ENCODE peak calls at places on chromosomes 2 and 18, in seven cellular contexts. One of them, this sample, is unnamed.
A peak's percentile ranks its signal among the peaks of the same experiment; 100 is the strongest.

GRCh38 chr2:45888641-45889040 is 237.2 kb downstream of the PRKCE start:
- DNase-seq in upper lobe of right lung: no peak
- DNase-seq in endothelial cell: no peak
- DNase-seq in 8988T: no peak
- DNase-seq in SK-N-SH: no peak
- DNase-seq in astrocyte of the spinal cord: no peak
- DNase-seq in activated CD4-positive, alpha-beta T cell treated with anti-CD3 and anti-CD28 coated beads for 4 hours: no peak
- DNase-seq in this sample: no peak

GRCh38 chr2:133977385-133977784 is 276.5 kb upstream of the MGAT5 start:
- DNase-seq in upper lobe of right lung: no peak
- DNase-seq in endothelial cell: no peak
- DNase-seq in 8988T: no peak
- DNase-seq in SK-N-SH: no peak
- DNase-seq in astrocyte of the spinal cord: no peak
- DNase-seq in activated CD4-positive, alpha-beta T cell treated with anti-CD3 and anti-CD28 coated beads for 4 hours: no peak
- DNase-seq in this sample: no peak

GRCh38 chr2:53633441-53633840 is 134.2 kb upstream of the CHAC2 start:
- DNase-seq in upper lobe of right lung: no peak
- DNase-seq in endothelial cell: no peak
- DNase-seq in 8988T: no peak
- DNase-seq in SK-N-SH: peak; percentile 7
- DNase-seq in astrocyte of the spinal cord: no peak
- DNase-seq in activated CD4-positive, alpha-beta T cell treated with anti-CD3 and anti-CD28 coated beads for 4 hours: no peak
- DNase-seq in this sample: no peak

GRCh38 chr2:1518501-1518821 is 105.2 kb downstream of the TPO start:
- DNase-seq in upper lobe of right lung: no peak
- DNase-seq in endothelial cell: no peak
- DNase-seq in 8988T: no peak
- DNase-seq in SK-N-SH: no peak
- DNase-seq in astrocyte of the spinal cord: no peak
- DNase-seq in activated CD4-positive, alpha-beta T cell treated with anti-CD3 and anti-CD28 coated beads for 4 hours: no peak
- DNase-seq in this sample: no peak

GRCh38 chr2:232473467-232473890 is 14.2 kb downstream of the ECEL1 start:
- DNase-seq in upper lobe of right lung: peak; percentile 61
- DNase-seq in endothelial cell: no peak
- DNase-seq in 8988T: peak; percentile 3
- DNase-seq in SK-N-SH: peak; percentile 70
- DNase-seq in astrocyte of the spinal cord: no peak
- DNase-seq in activated CD4-positive, alpha-beta T cell treated with anti-CD3 and anti-CD28 coated beads for 4 hours: no peak
- DNase-seq in this sample: peak; percentile 64

GRCh38 chr2:26471766-26472706 is 5.9 kb downstream of the OTOF start:
- DNase-seq in upper lobe of right lung: no peak
- DNase-seq in endothelial cell: no peak
- DNase-seq in 8988T: peak; percentile 73
- DNase-seq in SK-N-SH: peak; percentile 70
- DNase-seq in astrocyte of the spinal cord: no peak
- DNase-seq in activated CD4-positive, alpha-beta T cell treated with anti-CD3 and anti-CD28 coated beads for 4 hours: no peak
- DNase-seq in this sample: no peak

GRCh38 chr18:49811151-49811938 is 2.0 kb downstream of the ACAA2 start:
- DNase-seq in upper lobe of right lung: no peak
- DNase-seq in endothelial cell: no peak
- DNase-seq in 8988T: no peak
- DNase-seq in SK-N-SH: peak; percentile 12
- DNase-seq in astrocyte of the spinal cord: no peak
- DNase-seq in activated CD4-positive, alpha-beta T cell treated with anti-CD3 and anti-CD28 coated beads for 4 hours: no peak
- DNase-seq in this sample: no peak

GRCh38 chr2:41851554-41851953 is 196.3 kb upstream of the PKDCC start:
- DNase-seq in upper lobe of right lung: no peak
- DNase-seq in endothelial cell: no peak
- DNase-seq in 8988T: no peak
- DNase-seq in SK-N-SH: no peak
- DNase-seq in astrocyte of the spinal cord: no peak
- DNase-seq in activated CD4-positive, alpha-beta T cell treated with anti-CD3 and anti-CD28 coated beads for 4 hours: no peak
- DNase-seq in this sample: no peak

GRCh38 chr2:46430413-46430812 is 49.0 kb upstream of the TMEM247 start:
- DNase-seq in upper lobe of right lung: no peak
- DNase-seq in endothelial cell: no peak
- DNase-seq in 8988T: no peak
- DNase-seq in SK-N-SH: no peak
- DNase-seq in astrocyte of the spinal cord: no peak
- DNase-seq in activated CD4-positive, alpha-beta T cell treated with anti-CD3 and anti-CD28 coated beads for 4 hours: no peak
- DNase-seq in this sample: no peak

GRCh38 chr2:147081826-147082225 is 763.0 kb upstream of the ACVR2A start:
- DNase-seq in upper lobe of right lung: no peak
- DNase-seq in endothelial cell: no peak
- DNase-seq in 8988T: no peak
- DNase-seq in SK-N-SH: no peak
- DNase-seq in astrocyte of the spinal cord: no peak
- DNase-seq in activated CD4-positive, alpha-beta T cell treated with anti-CD3 and anti-CD28 coated beads for 4 hours: no peak
- DNase-seq in this sample: no peak

GRCh38 chr18:42459873-42460272 is 504.8 kb downstream of the PIK3C3 start:
- DNase-seq in upper lobe of right lung: no peak
- DNase-seq in endothelial cell: no peak
- DNase-seq in 8988T: no peak
- DNase-seq in SK-N-SH: no peak
- DNase-seq in astrocyte of the spinal cord: no peak
- DNase-seq in activated CD4-positive, alpha-beta T cell treated with anti-CD3 and anti-CD28 coated beads for 4 hours: no peak
- DNase-seq in this sample: no peak

GRCh38 chr18:7617738-7618422 is 50.8 kb downstream of the PTPRM start:
- DNase-seq in upper lobe of right lung: no peak
- DNase-seq in endothelial cell: no peak
- DNase-seq in 8988T: no peak
- DNase-seq in SK-N-SH: no peak
- DNase-seq in astrocyte of the spinal cord: peak; percentile 91
- DNase-seq in activated CD4-positive, alpha-beta T cell treated with anti-CD3 and anti-CD28 coated beads for 4 hours: no peak
- DNase-seq in this sample: no peak

GRCh38 chr18:63488160-63488559 is 11.4 kb downstream of the SERPINB5 start:
- DNase-seq in upper lobe of right lung: no peak
- DNase-seq in endothelial cell: no peak
- DNase-seq in 8988T: no peak
- DNase-seq in SK-N-SH: no peak
- DNase-seq in astrocyte of the spinal cord: no peak
- DNase-seq in activated CD4-positive, alpha-beta T cell treated with anti-CD3 and anti-CD28 coated beads for 4 hours: no peak
- DNase-seq in this sample: no peak

GRCh38 chr2:235762832-235763598 is 269.2 kb downstream of the AGAP1 start:
- DNase-seq in upper lobe of right lung: no peak
- DNase-seq in endothelial cell: no peak
- DNase-seq in 8988T: no peak
- DNase-seq in SK-N-SH: no peak
- DNase-seq in astrocyte of the spinal cord: no peak
- DNase-seq in activated CD4-positive, alpha-beta T cell treated with anti-CD3 and anti-CD28 coated beads for 4 hours: no peak
- DNase-seq in this sample: no peak

GRCh38 chr2:149143734-149144133 is 105.2 kb downstream of the LYPD6B start:
- DNase-seq in upper lobe of right lung: no peak
- DNase-seq in endothelial cell: no peak
- DNase-seq in 8988T: no peak
- DNase-seq in SK-N-SH: no peak
- DNase-seq in astrocyte of the spinal cord: peak; percentile 46
- DNase-seq in activated CD4-positive, alpha-beta T cell treated with anti-CD3 and anti-CD28 coated beads for 4 hours: no peak
- DNase-seq in this sample: no peak

This sample was measured in SW480.